ENCODE peak calls at places on chromosomes 4 and X, in four cellular contexts. E is K562, M is HCT116, P is SK-N-SH. K is an unnamed sample. For H3K4me1, the result is how much of the 10 kb centered on the place peaks cover.

GRCh38 chr4:158444621-158445020 is 77.1 kb upstream of the RXFP1 start:
- DNase-seq in E (no peak), M (no peak), P (no peak), K (no peak)

GRCh38 chrX:153653556-153653955 is 6.6 kb downstream of the DUSP9 start:
- DNase-seq in E (no peak), M (no peak), P (no peak), K (no peak)

GRCh38 chr4:107736924-107737448 is 17.0 kb upstream of the PAPSS1 start:
- DNase-seq in E (peak), M (peak), P (peak), K (no peak)

GRCh38 chr4:5921074-5921473 is 28.2 kb upstream of the CRMP1 start:
- DNase-seq in E (no peak), M (no peak), P (no peak), K (no peak)

GRCh38 chrX:109360301-109360700 is 121.6 kb downstream of the GUCY2F start:
- DNase-seq in E (no peak), M (no peak), P (no peak), K (no peak)

GRCh38 chr4:2366252-2367192 is 51.9 kb downstream of the ZFYVE28 start:
- DNase-seq in E (no peak), M (no peak), P (no peak), K (no peak)

GRCh38 chr4:117085185-117085701 is at the start of gene TRAM1L1:
- DNase-seq in E (peak), M (no peak), P (peak), K (peak)

GRCh38 chr4:25506032-25506571 is 129.0 kb downstream of the ANAPC4 start:
- DNase-seq in E (no peak), M (no peak), P (no peak), K (no peak)

GRCh38 chr4:34633216-34633615 is 1611.1 kb downstream of the ARAP2 start:
- DNase-seq in E (no peak), M (no peak), P (no peak), K (no peak)

GRCh38 chr4:11471613-11472012 is 42.9 kb upstream of the HS3ST1 start:
- DNase-seq in E (no peak), M (no peak), P (no peak), K (no peak)

GRCh38 chr4:8906668-8906970 is 35.0 kb upstream of the HMX1 start:
- DNase-seq in E (no peak), M (no peak), P (peak), K (no peak)

GRCh38 chr4:8709050-8709728 is 116.6 kb downstream of the CPZ start:
- DNase-seq in E (no peak), M (no peak), P (peak), K (no peak)

GRCh38 chr4:47703964-47704363 is 133.9 kb downstream of the CORIN start:
- DNase-seq in E (no peak), M (no peak), P (no peak), K (no peak)

GRCh38 chr4:47703008-47703407 is 134.9 kb downstream of the CORIN start:
- DNase-seq in E (no peak), M (no peak), P (no peak), K (no peak)

GRCh38 chr4:47705326-47705981 is 132.4 kb downstream of the CORIN start:
- DNase-seq in E (peak), M (no peak), P (peak), K (no peak)

GRCh38 chr4:47701286-47701685 is 136.6 kb downstream of the CORIN start:
- DNase-seq in E (no peak), M (no peak), P (no peak), K (no peak)

GRCh38 chr4:47704693-47705325 is 133.1 kb downstream of the CORIN start:
- DNase-seq in E (peak), M (no peak), P (peak), K (peak)
- H3K4me3 ChIP-seq in E (no peak), M (no peak), P (no peak), K (no peak)

DNA sequence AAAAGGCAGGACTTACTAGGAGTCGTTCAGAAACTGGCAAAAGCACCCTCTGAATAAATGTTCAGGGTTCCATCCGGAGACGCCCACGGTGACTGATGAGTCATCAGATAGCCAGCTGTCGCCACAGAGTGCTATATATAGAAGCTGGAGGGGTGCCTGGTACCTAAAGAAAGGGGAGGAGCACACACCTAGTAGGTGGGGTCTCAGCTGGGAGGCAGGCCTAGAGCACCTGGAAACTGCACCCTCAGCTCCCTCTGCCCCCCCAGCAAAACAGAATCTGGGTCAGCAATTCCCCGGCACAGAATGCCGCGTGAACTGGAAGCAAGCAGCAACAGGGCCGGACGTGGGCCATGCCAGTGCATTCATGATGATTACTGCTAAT is 242.0 kb downstream of the BCOR start:
- DNase-seq in E (peak), M (peak), P (no peak), K (no peak)
- H3K4me1 ChIP-seq in E (under half), M (under half), P (under half), K (under half)

DNA sequence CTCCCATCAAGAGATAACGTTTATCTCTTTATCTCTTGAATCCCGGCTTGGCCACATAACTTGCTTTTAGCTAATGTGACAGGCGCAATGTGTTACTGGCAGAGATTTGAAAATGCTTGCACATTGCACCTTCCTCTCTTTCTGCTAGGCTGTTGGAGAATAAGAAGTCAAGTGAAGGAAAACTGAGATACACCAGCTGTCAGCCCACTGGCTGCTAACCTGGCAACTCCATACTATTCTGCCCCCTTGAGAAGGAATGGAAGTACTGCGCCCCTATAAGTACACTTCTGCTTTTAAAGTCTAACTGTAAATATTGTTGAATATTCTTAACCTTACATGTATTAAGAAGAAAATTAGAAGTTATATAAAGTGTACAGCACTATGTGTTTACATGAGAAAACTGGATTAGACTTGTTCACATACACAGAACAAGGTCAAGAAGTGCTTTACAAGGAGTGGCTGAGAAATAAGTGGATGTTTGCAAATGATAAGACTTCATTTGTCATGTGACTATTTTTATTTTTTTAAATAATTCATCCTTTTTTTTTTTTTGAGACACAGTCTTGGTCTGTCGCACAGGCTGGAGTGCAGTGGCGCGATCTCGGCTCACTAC is 424.5 kb upstream of the CTSO start:
- DNase-seq in E (no peak), M (peak), P (peak), K (peak)
- TF ChIP-seq YY1 in E (no peak), M (no peak), P (no peak), K (no peak)

DNA sequence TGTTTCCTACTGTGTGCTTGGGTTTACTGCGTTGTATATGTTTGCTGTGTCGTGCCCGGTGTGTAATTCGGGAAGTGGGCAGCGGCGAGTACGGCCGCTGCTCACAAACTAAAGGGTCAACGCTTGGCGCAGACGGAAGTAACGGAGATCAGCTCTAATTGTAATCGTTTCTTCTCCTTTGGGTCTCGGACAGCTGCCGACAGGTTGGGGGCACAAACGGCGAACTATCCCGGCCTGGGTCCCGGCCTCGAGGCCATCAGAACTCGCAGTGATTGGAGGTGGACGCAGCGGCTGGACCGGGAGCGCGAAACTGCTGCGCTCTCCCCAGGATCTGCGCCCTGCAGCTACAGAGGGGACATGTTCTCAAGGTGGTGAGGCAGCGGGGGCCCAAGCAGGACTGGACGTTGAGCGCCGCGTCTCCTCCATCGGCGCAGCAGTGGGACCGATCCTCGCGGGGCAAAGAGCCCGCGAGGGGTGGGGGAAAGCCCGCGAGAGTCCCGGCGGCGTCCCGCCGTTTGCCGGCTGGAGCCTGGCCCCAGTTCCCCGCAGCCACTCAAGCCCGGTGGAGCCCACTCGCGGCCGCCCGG is 516 bp upstream of the ZIC3 start:
- DNase-seq in E (no peak), M (no peak), P (no peak), K (no peak)
- H3K4me3 ChIP-seq in E (no peak), M (no peak), P (peak), K (peak)

DNA sequence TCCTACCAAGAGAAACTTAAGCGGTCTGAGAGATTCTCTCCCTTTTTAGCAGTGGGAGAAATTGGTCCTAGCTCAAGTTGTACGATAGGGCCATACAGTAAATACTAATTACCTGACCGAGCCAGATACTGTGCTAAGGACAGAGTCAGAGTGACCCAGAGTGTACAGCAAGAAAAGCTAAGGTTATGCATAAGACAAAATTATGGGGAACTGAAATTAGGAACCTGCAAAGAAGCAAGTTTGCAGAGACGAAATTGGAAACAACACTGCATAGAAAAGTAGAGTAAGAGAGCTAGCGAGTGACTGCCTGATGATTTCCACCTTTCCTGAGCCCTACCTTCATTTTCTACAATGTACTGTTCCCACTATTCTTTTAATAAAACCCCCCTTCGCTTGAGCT is 278.1 kb downstream of the NKX6-1 start:
- DNase-seq in E (no peak), M (no peak), P (no peak), K (no peak)
- H3K4me1 ChIP-seq in E (under half), M (under half), P (under half), K (under half)

DNA sequence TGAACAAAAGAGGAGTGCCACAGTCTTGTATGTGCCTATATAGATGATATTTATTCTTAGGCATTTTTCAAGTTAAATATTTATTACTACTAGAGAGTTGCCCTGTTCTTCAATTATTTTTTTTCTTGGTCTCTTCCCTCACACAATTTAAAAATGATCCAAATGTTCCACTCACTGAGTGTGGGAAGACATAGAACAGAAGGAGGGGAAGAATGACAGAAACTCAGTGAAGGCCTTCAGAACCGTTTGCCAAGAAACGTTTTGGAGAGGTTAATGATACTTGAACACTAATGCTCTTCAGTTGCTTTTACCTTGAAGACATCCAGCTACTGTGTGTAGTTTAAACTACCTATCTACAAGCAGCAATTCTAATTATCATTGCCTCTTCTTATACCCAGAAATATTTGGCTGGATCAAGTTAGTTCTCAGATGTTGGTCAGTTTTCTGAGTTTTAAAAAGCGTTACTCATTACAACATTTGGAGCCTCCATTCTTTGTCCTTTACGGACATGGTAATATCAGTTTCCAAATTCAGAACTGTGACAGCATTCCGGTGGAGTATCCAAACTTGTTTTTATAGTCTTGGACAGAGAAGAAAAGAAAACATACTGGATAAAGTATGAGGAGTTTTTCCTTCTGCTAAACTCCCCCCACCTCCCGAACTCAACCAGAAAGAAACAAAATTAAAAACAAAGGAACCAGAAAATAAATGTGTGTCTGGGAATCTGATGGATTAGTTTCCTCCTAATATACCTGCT is 389.7 kb downstream of the SPRY1 start:
- DNase-seq in E (no peak), M (no peak), P (no peak), K (no peak)
- TF ChIP-seq YY1 in E (no peak), M (no peak), P (no peak), K (no peak)

DNA sequence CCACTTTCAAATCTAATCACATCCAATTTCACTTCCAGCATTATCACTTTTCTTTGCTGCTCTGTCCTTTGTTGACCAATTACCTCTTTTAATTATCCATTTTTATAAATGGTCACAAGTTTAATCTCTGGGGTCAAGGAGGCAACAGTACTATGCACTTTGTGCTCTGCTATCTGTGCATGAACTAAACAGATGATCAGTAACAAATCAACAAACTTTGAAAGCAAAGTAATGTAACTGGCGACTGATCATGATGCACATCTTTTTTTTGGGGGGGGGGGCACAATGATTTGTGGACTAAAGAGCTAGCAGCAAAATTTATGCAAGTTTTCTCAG is 1.5 kb upstream of the SEC31A start:
- DNase-seq in E (no peak), M (no peak), P (no peak), K (no peak)
- H3K4me3 ChIP-seq in E (no peak), M (no peak), P (no peak), K (no peak)

GRCh38 chr4:145937021-145937861 is 1.4 kb downstream of the ZNF827 start:
- DNase-seq in E (peak), M (no peak), P (peak), K (peak)
- H3K4me1 ChIP-seq in E (under half), M (under half), P (under half), K (under half)